ENCODE peak calls at places on chromosomes 1 and 21, in four cellular contexts. T, W, A and G are unnamed samples.

GRCh38 chr1:233087001-233087881 is 136.8 kb downstream of the NTPCR start:
- DNase-seq in T (no peak), W (no peak), A (no peak), G (no peak)

GRCh38 chr1:12615916-12616708 is 1.9 kb downstream of the DHRS3 start:
- DNase-seq in T (peak; percentile 62), W (peak; percentile 78), A (peak; percentile 91), G (peak; percentile 77)

GRCh38 chr1:86421601-86422280 is 2.2 kb upstream of the CLCA2 start:
- DNase-seq in T (no peak), W (no peak), A (no peak), G (no peak)

GRCh38 chr1:7253118-7253480 is 467.8 kb downstream of the CAMTA1 start:
- DNase-seq in T (peak; percentile 81), W (no peak), A (no peak), G (no peak)

GRCh38 chr1:243927401-243927800 is 77.4 kb upstream of the AKT3 start:
- DNase-seq in T (no peak), W (no peak), A (no peak), G (no peak)

GRCh38 chr1:9473032-9473792 is 66.1 kb upstream of the SLC25A33 start:
- DNase-seq in T (peak; percentile 95), W (no peak), A (peak; percentile 85), G (peak; percentile 53)

GRCh38 chr1:173301507-173301906 is 94.4 kb upstream of the TNFSF4 start:
- DNase-seq in T (no peak), W (no peak), A (no peak), G (no peak)

GRCh38 chr1:183185941-183186490 is at the start of gene LAMC2:
- DNase-seq in T (peak; percentile 52), W (peak; percentile 85), A (peak; percentile 95), G (peak; percentile 86)

GRCh38 chr1:46492871-46493270 is 3.2 kb downstream of the DMBX1 start:
- DNase-seq in T (no peak), W (peak; percentile 62), A (peak; percentile 27), G (peak; percentile 80)

GRCh38 chr1:223887724-223888428 is 42.1 kb upstream of the TP53BP2 start:
- DNase-seq in T (peak; percentile 99), W (no peak), A (no peak), G (no peak)

GRCh38 chr1:10658396-10659066 is 137.9 kb downstream of the CASZ1 start:
- DNase-seq in T (no peak), W (no peak), A (no peak), G (no peak)
- H4K8ac ChIP-seq in T (no peak overlapping the region), W (no peak overlapping the region), A (no peak overlapping the region), G (no peak overlapping the region)

GRCh38 chr1:26023826-26024225 is 2.3 kb downstream of the EXTL1 start:
- DNase-seq in T (no peak), W (no peak), A (no peak), G (no peak)
- H3K4me2 ChIP-seq in T (no peak overlapping the region), W (no peak overlapping the region), A (no peak overlapping the region), G (no peak overlapping the region)

DNA sequence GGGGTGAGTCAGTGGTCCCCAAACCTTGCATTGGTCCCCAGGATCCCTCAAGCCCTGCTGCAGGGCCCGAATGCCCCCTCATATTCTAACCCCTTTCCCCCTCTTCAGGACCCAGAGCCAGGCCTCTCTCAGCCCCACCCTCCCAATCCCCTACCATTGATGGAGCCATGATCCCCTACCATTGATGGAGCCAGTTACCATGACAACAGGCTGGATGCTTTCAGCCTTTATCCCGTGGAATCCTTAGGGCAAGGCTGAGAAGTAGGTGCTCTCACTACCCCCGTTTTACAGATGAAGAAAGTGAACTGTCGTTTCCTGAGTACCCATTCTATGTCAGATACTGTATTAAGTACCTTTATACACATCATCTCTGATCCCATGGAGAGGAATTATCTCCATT is 70.8 kb downstream of the EPHB2 start:
- DNase-seq in T (no peak), W (no peak), A (no peak), G (no peak)
- H3K56ac ChIP-seq in T (no peak overlapping the region), W (no peak overlapping the region), A (no peak overlapping the region), G (no peak overlapping the region)

DNA sequence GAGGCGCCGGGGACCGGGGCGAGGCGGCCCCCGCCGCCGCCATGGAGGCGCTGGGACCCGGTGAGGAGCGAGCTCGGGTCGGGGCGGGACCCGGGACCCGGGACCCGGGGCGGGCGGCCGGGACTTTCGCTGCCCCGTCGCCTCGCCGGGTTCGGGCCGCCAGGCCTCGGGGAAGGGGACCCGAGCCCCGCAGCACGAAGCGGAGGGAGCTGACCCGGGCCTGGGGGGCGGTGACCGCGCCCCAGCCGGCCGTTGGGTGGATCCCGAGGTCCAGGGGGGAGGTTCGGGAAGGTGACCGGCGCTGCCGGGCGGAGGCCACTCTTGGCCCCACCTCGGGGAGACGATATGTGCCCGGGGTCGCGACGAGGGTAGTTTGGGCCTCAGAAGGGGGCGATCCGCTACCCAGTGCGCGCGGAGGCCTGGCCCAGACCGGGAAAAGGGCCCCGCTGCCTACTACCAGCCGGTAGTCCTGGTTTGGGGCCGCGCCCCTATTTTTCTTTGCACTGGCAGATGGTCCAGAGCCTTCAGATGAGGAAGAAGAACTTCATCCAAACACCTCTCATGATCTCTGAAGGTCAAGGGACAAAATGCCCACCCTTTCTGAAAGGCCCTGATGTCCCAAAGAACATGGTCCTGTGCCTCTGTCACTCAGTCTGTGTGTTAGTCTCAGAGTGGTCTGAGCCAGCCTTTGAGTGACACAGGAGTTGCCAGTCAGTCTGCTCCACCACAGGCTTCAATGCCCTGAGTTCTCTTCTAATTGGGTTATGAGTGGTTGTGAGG is 750 bp downstream of the AGO4 start:
- DNase-seq in T (no peak), W (peak; percentile 74), A (peak; percentile 50), G (peak; percentile 33)
- H4K8ac ChIP-seq in T (peak overlapping the region; percentile 64), W (peak overlapping the region; percentile 36), A (peak overlapping the region; percentile 84), G (no peak overlapping the region)

GRCh38 chr21:33228455-33228854 is 1.3 kb upstream of the IFNAR2 start:
- DNase-seq in T (no peak), W (no peak), A (no peak), G (no peak)
- H3K4me2 ChIP-seq in T (no peak overlapping the region), W (no peak overlapping the region), A (no peak overlapping the region), G (no peak overlapping the region)

GRCh38 chr1:66890621-66891020 is 34.0 kb downstream of the DNAI4 start:
- DNase-seq in T (no peak), W (no peak), A (no peak), G (no peak)
- H3K56ac ChIP-seq in T (no peak overlapping the region), W (no peak overlapping the region), A (no peak overlapping the region), G (no peak overlapping the region)